ENCODE peak calls at places on chromosomes 5 and 9, in four cellular contexts. One of them, this sample, is unnamed.

GRCh38 chr5:134070979-134071849 is 43.3 kb upstream of the TCF7 start:
- DNase-seq in endodermal cell: peak; percentile 89
- DNase-seq in CD8-positive, alpha-beta memory T cell: peak; percentile 19
- DNase-seq in tibial nerve: no peak
- DNase-seq in this sample: no peak

GRCh38 chr5:122940890-122941289 is 95.5 kb downstream of the SNX24 start:
- DNase-seq in endodermal cell: no peak
- DNase-seq in tibial nerve: no peak
- DNase-seq in CD8-positive, alpha-beta memory T cell: no peak
- DNase-seq in this sample: no peak

GRCh38 chr5:75037106-75037505 is 15.3 kb downstream of the GCNT4 start:
- DNase-seq in tibial nerve: no peak
- DNase-seq in endodermal cell: peak; percentile 73
- DNase-seq in CD8-positive, alpha-beta memory T cell: no peak
- DNase-seq in this sample: no peak

GRCh38 chr5:157535042-157535865 is 40.3 kb downstream of the ADAM19 start:
- DNase-seq in tibial nerve: no peak
- DNase-seq in endodermal cell: no peak
- DNase-seq in CD8-positive, alpha-beta memory T cell: no peak
- DNase-seq in this sample: no peak

GRCh38 chr9:98985596-98985995 is 41.9 kb downstream of the COL15A1 start:
- DNase-seq in tibial nerve: no peak
- DNase-seq in CD8-positive, alpha-beta memory T cell: no peak
- DNase-seq in endodermal cell: peak; percentile 35
- DNase-seq in this sample: no peak

GRCh38 chr9:12771891-12772290 is 2.9 kb upstream of the LURAP1L start:
- DNase-seq in endodermal cell: no peak
- DNase-seq in tibial nerve: no peak
- DNase-seq in CD8-positive, alpha-beta memory T cell: no peak
- DNase-seq in this sample: no peak

GRCh38 chr9:137449931-137450537 is 8.9 kb upstream of the ENTPD8 start:
- DNase-seq in endodermal cell: no peak
- DNase-seq in tibial nerve: no peak
- DNase-seq in CD8-positive, alpha-beta memory T cell: peak; percentile 69
- DNase-seq in this sample: peak; percentile 42

GRCh38 chr9:116115731-116116353 is 37.7 kb upstream of the PAPPA start:
- DNase-seq in CD8-positive, alpha-beta memory T cell: no peak
- DNase-seq in endodermal cell: no peak
- DNase-seq in tibial nerve: no peak
- DNase-seq in this sample: no peak

GRCh38 chr9:94017939-94018531 is 62.9 kb upstream of the BARX1 start:
- DNase-seq in tibial nerve: no peak
- DNase-seq in endodermal cell: no peak
- DNase-seq in CD8-positive, alpha-beta memory T cell: no peak
- DNase-seq in this sample: no peak

GRCh38 chr5:142225141-142225540 is 99.7 kb downstream of the SPRY4 start:
- DNase-seq in CD8-positive, alpha-beta memory T cell: no peak
- DNase-seq in tibial nerve: no peak
- DNase-seq in endodermal cell: peak; percentile 54
- DNase-seq in this sample: no peak
- H3K4me1 ChIP-seq in CD8-positive, alpha-beta memory T cell: peaks cover 17% of the 10 kb centered on the region
- H3K4me1 ChIP-seq in tibial nerve: peaks cover 12% of the 10 kb centered on the region
- H3K4me1 ChIP-seq in endodermal cell: peaks cover 11% of the 10 kb centered on the region
- H3K4me1 ChIP-seq in this sample: peaks cover 12% of the 10 kb centered on the region

GRCh38 chr9:130664191-130665028 is at the start of gene PRDM12:
- DNase-seq in tibial nerve: no peak
- DNase-seq in endodermal cell: peak; percentile 79
- DNase-seq in CD8-positive, alpha-beta memory T cell: no peak
- DNase-seq in this sample: no peak

GRCh38 chr9:130667117-130667430 is 2.7 kb downstream of the PRDM12 start:
- DNase-seq in endodermal cell: no peak
- DNase-seq in tibial nerve: no peak
- DNase-seq in CD8-positive, alpha-beta memory T cell: no peak
- DNase-seq in this sample: no peak

GRCh38 chr9:130665029-130665430 is 636 bp downstream of the PRDM12 start:
- DNase-seq in tibial nerve: no peak
- DNase-seq in CD8-positive, alpha-beta memory T cell: no peak
- DNase-seq in endodermal cell: no peak
- DNase-seq in this sample: no peak

GRCh38 chr9:130666393-130667116 is 2.2 kb downstream of the PRDM12 start:
- DNase-seq in CD8-positive, alpha-beta memory T cell: no peak
- DNase-seq in tibial nerve: no peak
- DNase-seq in endodermal cell: peak; percentile 71
- DNase-seq in this sample: no peak

GRCh38 chr9:130665431-130666392 is 1.3 kb downstream of the PRDM12 start:
- DNase-seq in endodermal cell: peak; percentile 79
- DNase-seq in CD8-positive, alpha-beta memory T cell: no peak
- DNase-seq in tibial nerve: no peak
- DNase-seq in this sample: no peak
- H3K4me1 ChIP-seq in endodermal cell: no peaks in the 10 kb centered on the region
- H3K4me1 ChIP-seq in CD8-positive, alpha-beta memory T cell: peaks cover 12% of the 10 kb centered on the region
- H3K4me1 ChIP-seq in tibial nerve: peaks cover 63% of the 10 kb centered on the region
- H3K4me1 ChIP-seq in this sample: peaks cover 56% of the 10 kb centered on the region

GRCh38 chr5:148459669-148460068 is 75.9 kb downstream of the FBXO38 start:
- DNase-seq in endodermal cell: no peak
- DNase-seq in CD8-positive, alpha-beta memory T cell: no peak
- DNase-seq in tibial nerve: no peak
- DNase-seq in this sample: no peak

GRCh38 chr5:148469446-148470062 is 85.8 kb downstream of the FBXO38 start:
- DNase-seq in tibial nerve: no peak
- DNase-seq in endodermal cell: no peak
- DNase-seq in CD8-positive, alpha-beta memory T cell: no peak
- DNase-seq in this sample: no peak

GRCh38 chr5:148467958-148468357 is 84.2 kb downstream of the FBXO38 start:
- DNase-seq in tibial nerve: no peak
- DNase-seq in endodermal cell: no peak
- DNase-seq in CD8-positive, alpha-beta memory T cell: no peak
- DNase-seq in this sample: no peak

GRCh38 chr5:148471379-148471778 is 87.6 kb downstream of the FBXO38 start:
- DNase-seq in CD8-positive, alpha-beta memory T cell: no peak
- DNase-seq in tibial nerve: no peak
- DNase-seq in endodermal cell: no peak
- DNase-seq in this sample: no peak

DNA sequence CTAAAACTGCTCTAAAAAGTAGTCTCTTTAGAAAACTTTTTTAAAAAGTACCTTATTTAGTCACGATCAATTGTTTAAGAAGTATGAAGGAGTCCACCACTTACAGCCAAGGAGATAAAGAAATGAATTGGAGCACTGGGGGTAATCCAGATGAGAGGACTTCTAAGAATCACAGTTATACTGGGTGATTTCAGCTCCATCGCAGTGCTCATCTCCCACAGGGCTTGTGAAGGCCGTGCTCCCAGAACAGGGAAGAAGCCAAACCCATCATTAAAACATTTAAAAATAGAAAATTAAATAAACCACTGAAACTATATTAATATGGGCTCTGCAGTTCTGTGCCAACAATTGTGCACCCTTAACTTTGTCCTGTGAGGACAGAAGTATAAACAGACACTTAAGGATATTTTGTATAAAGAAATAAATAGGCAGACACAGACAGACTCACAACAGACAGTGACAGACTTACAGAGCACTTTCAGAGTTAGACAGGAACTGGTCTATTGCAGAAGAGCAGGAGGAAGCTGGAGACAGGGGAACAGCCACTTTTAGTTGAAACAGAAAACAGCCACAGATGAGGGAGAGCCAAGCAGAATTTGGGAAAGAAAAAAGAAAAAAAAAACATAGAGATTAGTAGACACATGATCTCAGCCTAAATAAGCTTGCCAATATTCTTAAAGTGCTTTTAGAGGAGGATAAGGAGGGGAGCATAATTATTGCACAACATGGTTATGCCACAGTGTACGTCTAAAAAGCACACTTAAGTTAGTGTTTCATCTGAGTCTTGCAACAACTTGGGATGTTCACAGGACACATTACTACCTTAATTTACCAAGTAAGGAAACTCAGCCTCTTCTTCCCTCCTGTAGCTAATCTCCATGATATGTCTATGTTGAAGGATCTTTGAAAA is 81.9 kb downstream of the FBXO38 start:
- DNase-seq in tibial nerve: no peak
- DNase-seq in endodermal cell: no peak
- DNase-seq in CD8-positive, alpha-beta memory T cell: no peak
- DNase-seq in this sample: no peak
- H3K4me1 ChIP-seq in tibial nerve: peaks cover 5% of the 10 kb centered on the region
- H3K4me1 ChIP-seq in endodermal cell: no peaks in the 10 kb centered on the region
- H3K4me1 ChIP-seq in CD8-positive, alpha-beta memory T cell: no peaks in the 10 kb centered on the region
- H3K4me1 ChIP-seq in this sample: no peaks in the 10 kb centered on the region

DNA sequence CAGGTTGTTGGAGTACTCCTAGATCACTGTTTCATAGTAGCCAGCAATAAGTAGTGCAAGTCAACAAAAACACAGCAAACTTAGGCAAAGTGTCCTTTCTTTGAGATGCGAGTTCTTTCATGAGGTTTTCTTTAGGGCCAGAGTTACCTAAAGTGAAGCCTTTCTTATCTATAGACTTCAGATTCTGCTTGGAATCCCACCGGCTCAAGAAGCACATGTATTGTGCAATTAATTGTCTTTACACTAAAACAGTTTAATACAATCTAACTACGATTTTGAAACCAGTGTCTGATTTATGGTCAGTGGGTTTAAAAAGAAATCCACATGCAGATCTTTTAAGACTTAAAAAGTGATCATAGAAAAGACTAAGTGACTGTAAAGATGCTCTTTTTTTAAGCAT is 3.6 kb downstream of the PURA start:
- DNase-seq in endodermal cell: no peak
- DNase-seq in CD8-positive, alpha-beta memory T cell: no peak
- DNase-seq in tibial nerve: no peak
- DNase-seq in this sample: no peak
- H3K4me1 ChIP-seq in endodermal cell: peaks cover 3% of the 10 kb centered on the region
- H3K4me1 ChIP-seq in CD8-positive, alpha-beta memory T cell: peaks cover 50% of the 10 kb centered on the region
- H3K4me1 ChIP-seq in tibial nerve: peaks cover 78% of the 10 kb centered on the region
- H3K4me1 ChIP-seq in this sample: peaks cover 20% of the 10 kb centered on the region